ENCODE peak calls at places on chromosomes 13 and 19, in eight cellular contexts. Z is heart left ventricle; M is OCI-LY7; Q is CD4-positive, CD25-positive, alpha-beta regulatory T cell; R is CD8-positive, alpha-beta T cell; C is A549; X is PC-3; G is breast epithelium. L is an unnamed sample.

GRCh38 chr19:11437955-11438354 is 2.5 kb downstream of the PRKCSH start:
- DNase-seq in Z (no peak), C (no peak), X (no peak), Q (no peak), R (no peak), M (peak; percentile 38), G (no peak), L (no peak)

GRCh38 chr13:52002361-52002760 is 8.9 kb downstream of the ATP7B start:
- DNase-seq in G (no peak), M (no peak), Z (no peak), C (no peak), X (no peak), R (no peak), Q (no peak), L (no peak)

GRCh38 chr19:32464279-32464678 is 58.7 kb downstream of the DPY19L3 start:
- DNase-seq in M (peak; percentile 13), X (peak; percentile 42), Z (no peak), G (no peak), R (no peak), C (peak; percentile 44), Q (no peak), L (no peak)

GRCh38 chr13:99353836-99354235 is 46.6 kb upstream of the GPR183 start:
- DNase-seq in C (no peak), R (no peak), Q (no peak), Z (no peak), G (no peak), M (no peak), X (no peak), L (no peak)

GRCh38 chr19:29687244-29687896 is 22.1 kb downstream of the PLEKHF1 start:
- DNase-seq in R (no peak), Z (no peak), X (peak; percentile 55), M (no peak), Q (no peak), C (peak; percentile 52), G (no peak), L (no peak)

GRCh38 chr19:22606212-22606553 is 27.9 kb upstream of the ZNF492 start:
- DNase-seq in X (no peak), M (no peak), G (no peak), Q (no peak), Z (no peak), R (no peak), C (no peak), L (no peak)

GRCh38 chr19:29173896-29174295 is 39.1 kb downstream of the UQCRFS1 start:
- DNase-seq in R (no peak), M (no peak), X (no peak), C (no peak), Q (no peak), Z (no peak), G (no peak), L (no peak)

GRCh38 chr13:33249066-33249465 is 36.5 kb downstream of the STARD13 start:
- DNase-seq in R (no peak), G (no peak), Z (no peak), M (no peak), X (peak; percentile 44), C (no peak), Q (no peak), L (no peak)

GRCh38 chr13:21670883-21671792 is at the start of gene FGF9:
- DNase-seq in Q (peak; percentile 86), X (peak; percentile 65), M (peak; percentile 92), Z (peak; percentile 81), R (peak; percentile 81), G (no peak), C (peak; percentile 69), L (peak; percentile 88)

GRCh38 chr19:48419158-48419920 is 25.9 kb downstream of the GRIN2D start:
- DNase-seq in C (peak; percentile 59), Q (peak; percentile 67), R (peak; percentile 72), Z (no peak), M (peak; percentile 53), X (peak; percentile 18), G (no peak), L (peak; percentile 70)

GRCh38 chr19:39542198-39542597 is 2.2 kb upstream of the EID2 start:
- DNase-seq in G (no peak), C (no peak), R (no peak), M (peak; percentile 46), Q (no peak), X (no peak), Z (no peak), L (no peak)

GRCh38 chr13:49271264-49271663 is 23.5 kb downstream of the CDADC1 start:
- DNase-seq in Z (no peak), X (no peak), M (no peak), C (no peak), R (no peak), G (no peak), Q (no peak), L (no peak)

GRCh38 chr19:45752639-45753038 is 16.4 kb downstream of the SIX5 start:
- DNase-seq in Z (no peak), M (no peak), X (no peak), Q (no peak), C (no peak), R (no peak), G (no peak), L (no peak)

GRCh38 chr19:19750842-19751790 is 18.2 kb upstream of the ZNF14 start:
- DNase-seq in Z (no peak), Q (no peak), G (no peak), X (no peak), C (no peak), R (no peak), M (no peak), L (no peak)

GRCh38 chr13:68234278-68234677 is 1004.1 kb upstream of the PCDH9 start:
- DNase-seq in C (peak; percentile 3), G (no peak), Z (no peak), R (no peak), M (no peak), Q (no peak), X (peak; percentile 15), L (no peak)

GRCh38 chr13:98977568-98978270 is at the start of gene DOCK9:
- DNase-seq in Z (peak; percentile 75), R (no peak), C (no peak), M (no peak), G (peak; percentile 60), Q (no peak), X (peak; percentile 25), L (no peak)

GRCh38 chr13:50829896-50830295 is 13.6 kb downstream of the DLEU7 start:
- DNase-seq in Z (no peak), R (no peak), C (no peak), Q (no peak), X (no peak), G (no peak), M (no peak), L (no peak)

GRCh38 chr13:92769064-92769463 is 457.5 kb upstream of the GPC6 start:
- DNase-seq in X (no peak), Q (no peak), M (no peak), G (no peak), C (no peak), R (no peak), Z (no peak), L (no peak)

GRCh38 chr19:14434157-14434501 is 1.0 kb downstream of the PKN1 start:
- DNase-seq in Z (no peak), G (no peak), R (no peak), C (no peak), X (peak; percentile 29), Q (no peak), M (peak; percentile 38), L (no peak)
- H3K4me3 ChIP-seq in Z (peak overlapping the region; percentile 97), G (peak overlapping the region; percentile 86), R (peak overlapping the region; percentile 83), C (peak overlapping the region; percentile 92), X (peak overlapping the region; percentile 84), Q (peak overlapping the region; percentile 43), M (peak overlapping the region; percentile 90), L (peak overlapping the region; percentile 61)

GRCh38 chr19:27675771-27676170 is 1537.2 kb downstream of the UQCRFS1 start:
- DNase-seq in Z (no peak), M (no peak), Q (no peak), G (no peak), C (no peak), R (no peak), X (no peak), L (no peak)
- H3K9me3 ChIP-seq in Z (peaks cover 3% of the 10 kb centered on the region), M (peaks cover 4% of the 10 kb centered on the region), Q (peaks cover 91% of the 10 kb centered on the region), G (peaks cover 79% of the 10 kb centered on the region), C (peaks cover 34% of the 10 kb centered on the region), R (peaks cover 2% of the 10 kb centered on the region), X (no peaks in the 10 kb centered on the region), L (no peaks in the 10 kb centered on the region)

DNA sequence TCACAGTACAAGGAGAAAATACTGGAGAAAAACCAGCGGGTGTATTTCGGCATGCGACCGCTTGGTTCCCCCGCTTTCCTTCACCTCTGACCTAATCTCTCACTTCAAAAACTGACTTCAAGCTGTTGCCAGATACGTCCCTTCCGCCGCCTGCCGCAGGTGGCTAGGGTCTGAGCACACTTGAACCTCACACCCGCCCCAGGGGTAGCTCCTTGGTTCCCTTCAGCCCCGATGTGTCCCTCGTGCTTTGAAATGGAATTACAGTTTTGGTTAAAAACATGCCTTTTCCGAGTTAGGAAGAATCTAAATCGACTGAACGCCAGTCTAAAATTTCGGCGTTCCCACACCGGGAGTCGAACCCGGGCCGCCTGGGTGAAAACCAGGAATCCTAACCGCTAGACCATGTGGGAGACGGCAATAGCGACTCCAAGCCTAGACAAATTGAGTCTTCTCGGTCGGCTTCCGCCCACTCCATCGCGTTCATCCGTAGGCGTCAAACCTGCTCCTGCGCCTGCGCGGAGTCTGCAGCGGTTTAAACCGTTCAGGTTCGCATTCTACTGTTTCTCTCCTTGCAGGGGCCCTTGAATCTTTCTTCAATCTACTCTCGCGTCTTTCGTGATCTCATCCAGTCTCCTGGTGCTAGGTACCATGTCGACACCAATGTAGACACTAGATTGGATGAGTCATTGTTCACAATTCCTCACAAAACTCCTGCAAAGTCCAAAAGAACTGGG is 71.5 kb downstream of the NUFIP1 start:
- DNase-seq in X (peak; percentile 92), C (peak; percentile 95), G (peak; percentile 98), M (peak; percentile 97), Q (peak; percentile 98), R (peak; percentile 96), Z (peak; percentile 97), L (peak; percentile 97)
- H3K4me3 ChIP-seq in X (peak overlapping the region; percentile 71), C (peak overlapping the region; percentile 44), G (peak overlapping the region; percentile 38), M (peak overlapping the region; percentile 60), Q (peak overlapping the region; percentile 89), R (peak overlapping the region; percentile 54), Z (peak overlapping the region; percentile 3), L (peak overlapping the region; percentile 76)

GRCh38 chr19:43848821-43849220 is 21.7 kb downstream of the ZNF283 start:
- DNase-seq in X (no peak), G (no peak), Q (no peak), C (no peak), Z (no peak), M (no peak), R (no peak), L (no peak)

GRCh38 chr19:43847884-43848283 is 20.8 kb downstream of the ZNF283 start:
- DNase-seq in C (no peak), Q (no peak), Z (no peak), G (no peak), R (no peak), M (no peak), X (no peak), L (no peak)

GRCh38 chr19:43841990-43842389 is 14.9 kb downstream of the ZNF283 start:
- DNase-seq in Z (no peak), C (peak; percentile 36), R (no peak), M (peak; percentile 1), Q (no peak), X (no peak), G (no peak), L (no peak)

DNA sequence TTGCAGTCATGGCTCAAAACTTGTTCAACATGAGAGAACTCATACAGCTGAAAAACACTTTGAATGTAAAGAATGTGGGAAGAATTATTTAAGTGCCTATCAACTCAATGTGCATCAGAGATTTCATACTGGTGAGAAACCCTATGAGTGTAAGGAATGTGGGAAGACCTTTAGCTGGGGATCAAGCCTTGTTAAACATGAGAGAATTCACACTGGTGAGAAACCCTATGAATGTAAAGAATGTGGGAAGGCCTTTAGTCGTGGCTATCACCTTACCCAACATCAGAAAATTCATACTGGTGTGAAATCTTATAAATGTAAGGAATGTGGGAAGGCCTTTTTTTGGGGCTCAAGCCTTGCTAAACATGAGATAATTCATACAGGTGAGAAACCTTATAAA is 20.1 kb downstream of the ZNF283 start:
- DNase-seq in R (no peak), G (no peak), M (no peak), X (no peak), Z (no peak), C (peak; percentile 19), Q (no peak), L (no peak)
- H3K9me3 ChIP-seq in R (peaks cover 60% of the 10 kb centered on the region), G (peaks cover 100% of the 10 kb centered on the region), M (peaks cover 55% of the 10 kb centered on the region), X (peaks cover 58% of the 10 kb centered on the region), Z (peaks cover 98% of the 10 kb centered on the region), C (peaks cover 96% of the 10 kb centered on the region), Q (peaks cover 89% of the 10 kb centered on the region), L (no peaks in the 10 kb centered on the region)